ENCODE peak calls at places on chromosomes 4 and X, in six cellular contexts. S is stimulated activated CD8-positive, alpha-beta memory T cell treated with anti-CD3 and anti-CD28 coated beads, Interleukin-7, amount 100 ng/mL, for 24 hours; W is NCI-H1092 treated with DMSO at 0.1 percent for 48 hours; F is neuronal stem cell; M is progenitor cell of endocrine pancreas; J is nucleus accumbens. R is an unnamed sample.

GRCh38 chr4:118373614-118374255 is 20.9 kb upstream of the PRSS12 start:
- DNase-seq in J (no peak), M (no peak), S (no peak), W (no peak), F (no peak), R (no peak)

GRCh38 chrX:10042055-10042454 is 74.9 kb downstream of the CLDN34 start:
- DNase-seq in M (no peak), W (no peak), J (no peak), S (no peak), F (no peak), R (no peak)

GRCh38 chr4:114364857-114365256 is 233.8 kb upstream of the UGT8 start:
- DNase-seq in S (no peak), F (no peak), W (no peak), M (no peak), J (no peak), R (no peak)

GRCh38 chr4:118351851-118352827 is 664 bp downstream of the PRSS12 start:
- DNase-seq in S (no peak), J (no peak), W (peak), F (peak), M (peak), R (no peak)

GRCh38 chr4:31237242-31237641 is 517.1 kb downstream of the PCDH7 start:
- DNase-seq in W (no peak), S (no peak), J (no peak), F (no peak), M (no peak), R (no peak)

GRCh38 chrX:119189115-119189514 is 47.0 kb upstream of the PGRMC1 start:
- DNase-seq in J (no peak), M (no peak), W (no peak), S (no peak), F (no peak), R (no peak)

GRCh38 chr4:183729430-183730328 is 70.6 kb downstream of the TRAPPC11 start:
- DNase-seq in W (no peak), F (no peak), M (no peak), S (no peak), J (no peak), R (no peak)

GRCh38 chrX:68175569-68175968 is 257.7 kb downstream of the OPHN1 start:
- DNase-seq in W (no peak), F (no peak), M (no peak), J (no peak), S (no peak), R (no peak)

GRCh38 chrX:40245411-40246140 is 147.8 kb upstream of the BCOR start:
- DNase-seq in J (no peak), W (peak), S (no peak), M (no peak), F (no peak), R (no peak)

GRCh38 chr4:8589831-8590545 is 2.6 kb upstream of the CPZ start:
- DNase-seq in J (no peak), W (no peak), F (no peak), S (no peak), M (no peak), R (no peak)

GRCh38 chr4:75741027-75741426 is 16.6 kb downstream of the USO1 start:
- DNase-seq in F (no peak), M (no peak), W (no peak), J (no peak), S (no peak), R (no peak)

GRCh38 chr4:100362363-100362762 is 155.5 kb downstream of the EMCN start:
- DNase-seq in S (no peak), F (no peak), W (no peak), J (no peak), M (no peak), R (no peak)

GRCh38 chr4:181688416-181688815 is 554.8 kb upstream of the TENM3 start:
- DNase-seq in W (no peak), J (no peak), M (no peak), S (no peak), F (no peak), R (no peak)

GRCh38 chr4:139833131-139833930 is 167.7 kb downstream of the MGST2 start:
- DNase-seq in J (no peak), F (no peak), S (no peak), M (no peak), W (peak), R (no peak)

GRCh38 chr4:190121759-190122158 is 51.8 kb upstream of the DUX4 start:
- DNase-seq in J (no peak), F (no peak), W (no peak), M (no peak), S (no peak), R (no peak)

GRCh38 chr4:102843273-102843672 is 15.9 kb upstream of the UBE2D3 start:
- DNase-seq in M (no peak), F (no peak), S (no peak), J (no peak), W (no peak), R (no peak)

GRCh38 chr4:140296335-140296753 is 77.1 kb upstream of the SCOC start:
- DNase-seq in F (no peak), W (peak), J (peak), S (no peak), M (no peak), R (peak)

GRCh38 chr4:186724048-186724860 is 598 bp upstream of the FAT1 start:
- DNase-seq in S (no peak), W (no peak), J (peak), F (peak), M (peak), R (no peak)

GRCh38 chrX:87788976-87789375 is 271.4 kb downstream of the KLHL4 start:
- DNase-seq in F (no peak), S (no peak), J (no peak), M (no peak), W (no peak), R (no peak)

GRCh38 chr4:78185117-78185516 is 128.0 kb downstream of the FRAS1 start:
- DNase-seq in J (no peak), S (no peak), W (no peak), M (no peak), F (no peak), R (no peak)

GRCh38 chr4:55018521-55018920 is 106.9 kb downstream of the KDR start:
- DNase-seq in W (no peak), F (no peak), J (no peak), M (no peak), S (no peak), R (no peak)

GRCh38 chr4:72109959-72110497 is 78.2 kb downstream of the NPFFR2 start:
- DNase-seq in F (no peak), S (no peak), M (no peak), W (no peak), J (no peak), R (no peak)